ENCODE peak calls at places on chromosomes 3 and 15, in nine cellular contexts. B, J, O, N, F, X, C, Q and D are unnamed samples.

GRCh38 chr15:63583027-63583426 is 14.2 kb upstream of the FBXL22 start:
- DNase-seq in B (no peak), J (no peak), O (no peak), N (no peak), F (no peak), X (no peak), C (no peak), Q (no peak), D (no peak)

GRCh38 chr15:99265541-99266070 is 14.3 kb downstream of the LRRC28 start:
- DNase-seq in B (no peak), J (no peak), O (no peak), N (no peak), F (no peak), X (no peak), C (no peak), Q (peak; percentile 57), D (no peak)

GRCh38 chr15:59539799-59540198 is 71.8 kb upstream of the GCNT3 start:
- DNase-seq in B (no peak), J (no peak), O (no peak), N (no peak), F (no peak), X (no peak), C (no peak), Q (no peak), D (no peak)

GRCh38 chr3:186137051-186137685 is 28.3 kb upstream of the ETV5 start:
- DNase-seq in B (peak; percentile 55), J (no peak), O (no peak), N (no peak), F (no peak), X (no peak), C (no peak), Q (no peak), D (no peak)

GRCh38 chr15:25465835-25466234 is 27.0 kb upstream of the UBE3A start:
- DNase-seq in B (no peak), J (no peak), O (no peak), N (peak; percentile 58), F (no peak), X (no peak), C (no peak), Q (no peak), D (peak; percentile 65)

GRCh38 chr3:178419078-178419477 is 117.2 kb upstream of the KCNMB2 start:
- DNase-seq in B (no peak), J (no peak), O (no peak), N (no peak), F (no peak), X (no peak), C (no peak), Q (no peak), D (no peak)

GRCh38 chr3:157467165-157467564 is 30.5 kb downstream of the PTX3 start:
- DNase-seq in B (no peak), J (peak; percentile 62), O (no peak), N (no peak), F (no peak), X (no peak), C (no peak), Q (peak; percentile 79), D (no peak)

GRCh38 chr15:49823987-49824538 is 203.2 kb downstream of the DTWD1 start:
- DNase-seq in B (no peak), J (no peak), O (no peak), N (no peak), F (no peak), X (no peak), C (no peak), Q (no peak), D (no peak)

GRCh38 chr3:141052570-141053069 is 1.5 kb downstream of the SPSB4 start:
- DNase-seq in B (no peak), J (no peak), O (peak; percentile 44), N (no peak), F (no peak), X (peak; percentile 67), C (no peak), Q (no peak), D (no peak)

GRCh38 chr3:160885791-160886286 is 129.8 kb downstream of the PPM1L start:
- DNase-seq in B (no peak), J (peak; percentile 2), O (peak; percentile 89), N (peak; percentile 65), F (no peak), X (peak; percentile 59), C (no peak), Q (peak; percentile 20), D (peak; percentile 50)

GRCh38 chr15:43851251-43851650 is 24.4 kb downstream of the WDR76 start:
- DNase-seq in B (no peak), J (no peak), O (no peak), N (no peak), F (no peak), X (no peak), C (no peak), Q (no peak), D (no peak)

GRCh38 chr3:21795152-21795837 is 44.3 kb upstream of the ZNF385D start:
- DNase-seq in B (peak; percentile 65), J (no peak), O (peak; percentile 36), N (no peak), F (no peak), X (no peak), C (no peak), Q (no peak), D (no peak)

GRCh38 chr3:27721717-27722564 is at the start of gene EOMES:
- DNase-seq in B (no peak), J (peak; percentile 61), O (peak; percentile 23), N (peak; percentile 76), F (peak; percentile 73), X (peak; percentile 89), C (peak; percentile 1), Q (peak; percentile 29), D (peak; percentile 52)

DNA sequence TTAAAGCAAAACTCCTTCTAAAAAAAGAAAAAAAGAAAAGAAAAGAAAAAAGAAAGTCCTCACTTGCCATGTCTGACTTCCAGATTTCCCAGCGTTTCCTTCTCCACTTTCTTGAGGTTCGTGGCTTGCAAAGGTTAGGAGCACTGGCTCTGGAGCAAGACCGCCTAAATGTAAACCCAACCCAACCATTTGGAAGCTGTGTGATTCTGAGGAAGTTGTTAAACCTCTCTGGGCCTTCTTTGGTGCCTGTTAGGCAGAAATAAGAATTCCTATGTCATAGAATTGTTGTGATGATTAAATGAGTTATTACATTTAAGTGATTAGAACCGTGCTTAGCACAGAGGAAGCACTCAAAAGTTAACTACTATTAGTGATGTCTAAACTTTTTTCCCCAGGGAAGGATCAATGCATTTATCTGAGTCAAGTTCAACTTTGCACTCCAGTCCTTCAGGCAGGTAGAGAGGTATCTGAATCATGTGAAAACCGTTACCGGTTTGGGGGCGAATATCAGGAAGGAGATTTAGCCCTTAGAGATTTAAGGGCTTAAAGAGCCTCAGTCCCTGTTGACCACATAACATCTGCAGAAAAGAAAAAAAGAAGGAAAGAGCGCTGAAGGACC is 78.3 kb upstream of the HES1 start:
- DNase-seq in B (no peak), J (no peak), O (no peak), N (no peak), F (no peak), X (no peak), C (no peak), Q (no peak), D (no peak)
- H3K4me3 ChIP-seq in B (peak overlapping the region; percentile 48), J (peak overlapping the region; percentile 23), O (peak overlapping the region; percentile 53), N (no peak overlapping the region), F (no peak overlapping the region), X (peak overlapping the region; percentile 13), C (peak overlapping the region; percentile 49), Q (no peak overlapping the region), D (peak overlapping the region; percentile 40)

GRCh38 chr3:196111939-196112386 is 30.1 kb upstream of the TFRC start:
- DNase-seq in B (no peak), J (no peak), O (no peak), N (no peak), F (no peak), X (no peak), C (no peak), Q (no peak), D (no peak)
- H3K4me3 ChIP-seq in B (no peak overlapping the region), J (no peak overlapping the region), O (no peak overlapping the region), N (no peak overlapping the region), F (no peak overlapping the region), X (no peak overlapping the region), C (no peak overlapping the region), Q (no peak overlapping the region), D (no peak overlapping the region)

GRCh38 chr3:50610181-50610971 is 1.2 kb downstream of the CISH start:
- DNase-seq in B (no peak), J (no peak), O (peak; percentile 50), N (no peak), F (no peak), X (no peak), C (no peak), Q (no peak), D (peak; percentile 74)
- H3K4me3 ChIP-seq in B (peak overlapping the region; percentile 76), J (no peak overlapping the region), O (peak overlapping the region; percentile 89), N (peak overlapping the region; percentile 84), F (peak overlapping the region; percentile 54), X (peak overlapping the region; percentile 63), C (no peak overlapping the region), Q (peak overlapping the region; percentile 51), D (peak overlapping the region; percentile 83)

GRCh38 chr15:92818658-92819311 is 81.3 kb upstream of the CHD2 start:
- DNase-seq in B (peak; percentile 39), J (no peak), O (no peak), N (no peak), F (no peak), X (no peak), C (no peak), Q (no peak), D (no peak)
- H3K4me3 ChIP-seq in B (no peak overlapping the region), J (no peak overlapping the region), O (peak overlapping the region; percentile 62), N (no peak overlapping the region), F (no peak overlapping the region), X (peak overlapping the region; percentile 10), C (peak overlapping the region; percentile 58), Q (no peak overlapping the region), D (no peak overlapping the region)

DNA sequence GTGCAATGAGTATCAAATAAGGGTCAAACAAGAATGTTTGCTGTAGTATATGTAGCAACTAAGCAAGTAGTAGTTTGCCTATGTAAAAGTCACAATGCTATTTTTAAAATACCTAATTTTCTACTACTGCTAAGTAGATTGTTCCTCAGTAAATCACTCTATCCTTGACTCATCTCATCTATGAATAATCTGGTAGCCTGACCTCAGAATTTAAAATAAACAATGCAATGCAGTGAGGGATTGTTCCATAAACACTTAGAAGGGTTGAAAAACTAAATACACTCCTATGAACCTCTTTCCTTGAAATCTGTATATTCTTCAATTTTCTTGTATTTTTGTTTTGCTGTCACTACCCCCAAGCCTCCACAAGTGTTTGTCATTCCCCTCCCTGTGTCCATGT is 253.3 kb downstream of the TBC1D5 start:
- DNase-seq in B (no peak), J (peak; percentile 31), O (no peak), N (no peak), F (no peak), X (no peak), C (no peak), Q (no peak), D (no peak)
- H3K4me3 ChIP-seq in B (no peak overlapping the region), J (no peak overlapping the region), O (no peak overlapping the region), N (no peak overlapping the region), F (no peak overlapping the region), X (no peak overlapping the region), C (no peak overlapping the region), Q (no peak overlapping the region), D (no peak overlapping the region)

DNA sequence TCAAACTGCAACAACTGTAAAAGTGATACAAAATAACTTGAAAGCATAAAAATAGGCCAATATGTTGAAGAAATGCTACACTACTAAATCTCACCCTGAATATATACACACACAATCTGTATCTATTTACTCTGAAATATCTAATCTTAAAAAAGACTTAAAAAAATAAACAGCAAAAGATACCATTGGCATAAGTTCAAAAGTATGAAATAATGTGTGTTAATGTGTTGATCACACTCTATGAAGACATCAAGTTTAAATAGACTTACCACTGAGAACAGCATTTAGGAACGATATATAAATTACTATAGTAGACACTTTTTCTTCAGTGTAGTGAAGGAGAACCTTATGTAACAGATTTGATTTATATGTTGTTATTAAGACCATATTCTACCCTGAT is 14.1 kb upstream of the SATB1 start:
- DNase-seq in B (no peak), J (no peak), O (no peak), N (no peak), F (no peak), X (no peak), C (no peak), Q (no peak), D (no peak)
- H3K4me3 ChIP-seq in B (no peak overlapping the region), J (no peak overlapping the region), O (no peak overlapping the region), N (no peak overlapping the region), F (no peak overlapping the region), X (no peak overlapping the region), C (no peak overlapping the region), Q (no peak overlapping the region), D (no peak overlapping the region)